ENCODE peak calls at places on chromosomes 3 and 15, in ten cellular contexts. Z is psoas muscle, F is AG04450, J is coronary artery, R is A549, S is suprapubic skin, I is AG10803, P is fibroblast of pulmonary artery, E is endodermal cell, K is OCI-LY7. T is an unnamed sample.

GRCh38 chr3:172824229-172824628 is 73.7 kb downstream of the ECT2 start:
- DNase-seq in E (peak; percentile 51), K (no peak), R (no peak), S (no peak), F (no peak), Z (no peak), P (no peak), I (no peak), J (no peak), T (no peak)

GRCh38 chr3:195551381-195551978 is 8.4 kb upstream of the PPP1R2 start:
- DNase-seq in J (no peak), E (no peak), S (no peak), Z (no peak), P (peak; percentile 49), I (no peak), K (no peak), R (no peak), F (no peak), T (no peak)

GRCh38 chr3:73073091-73073707 is 11.7 kb downstream of the EBLN2 start:
- DNase-seq in E (no peak), Z (no peak), S (no peak), J (no peak), R (no peak), I (no peak), K (no peak), F (no peak), P (no peak), T (no peak)

GRCh38 chr15:74032606-74033561 is 38.4 kb downstream of the PML start:
- DNase-seq in J (peak; percentile 62), F (no peak), Z (no peak), I (no peak), R (no peak), E (peak; percentile 22), P (no peak), S (peak; percentile 51), K (no peak), T (no peak)

GRCh38 chr15:73777741-73778140 is 24.6 kb upstream of the INSYN1 start:
- DNase-seq in R (no peak), E (no peak), K (no peak), P (no peak), F (no peak), J (no peak), I (no peak), S (no peak), Z (no peak), T (no peak)

GRCh38 chr3:51957520-51958205 is 2.5 kb downstream of the GPR62 start:
- DNase-seq in P (no peak), E (no peak), S (no peak), R (no peak), F (no peak), K (no peak), J (no peak), Z (no peak), I (no peak), T (no peak)

GRCh38 chr15:48392356-48392755 is 61.1 kb downstream of the DUT start:
- DNase-seq in Z (peak; percentile 55), K (no peak), S (peak; percentile 70), E (no peak), I (peak; percentile 79), F (no peak), J (no peak), P (peak; percentile 85), R (no peak), T (no peak)

GRCh38 chr15:88247914-88248313 is 8.6 kb downstream of the NTRK3 start:
- DNase-seq in E (no peak), Z (no peak), P (no peak), J (no peak), S (no peak), K (no peak), F (no peak), R (no peak), I (no peak), T (no peak)

GRCh38 chr3:155853214-155854146 is 747 bp downstream of the SLC33A1 start:
- DNase-seq in I (no peak), R (peak; percentile 12), Z (peak; percentile 34), F (no peak), J (no peak), S (peak; percentile 74), E (peak; percentile 77), P (peak; percentile 30), K (peak; percentile 43), T (peak; percentile 39)

GRCh38 chr3:16463119-16463518 is 50.4 kb downstream of the RFTN1 start:
- DNase-seq in F (no peak), K (no peak), I (no peak), P (no peak), J (no peak), E (no peak), S (no peak), Z (no peak), R (no peak), T (no peak)

GRCh38 chr15:92059036-92059970 is 205.8 kb downstream of the SLCO3A1 start:
- DNase-seq in F (no peak), K (no peak), R (no peak), J (no peak), I (no peak), P (no peak), S (no peak), E (no peak), Z (no peak), T (no peak)

GRCh38 chr15:72338148-72338547 is 18.2 kb upstream of the CELF6 start:
- DNase-seq in K (no peak), E (no peak), S (no peak), Z (no peak), R (no peak), J (no peak), I (no peak), P (no peak), F (no peak), T (no peak)

GRCh38 chr3:54988302-54989022 is 60.6 kb upstream of the LRTM1 start:
- DNase-seq in I (peak; percentile 94), S (peak; percentile 62), J (no peak), R (no peak), Z (peak; percentile 33), P (peak; percentile 95), K (no peak), E (no peak), F (peak; percentile 85), T (no peak)

GRCh38 chr3:2166552-2166951 is 67.9 kb downstream of the CNTN4 start:
- DNase-seq in J (no peak), R (peak; percentile 6), S (no peak), P (no peak), F (no peak), K (no peak), E (no peak), I (no peak), Z (no peak), T (no peak)

GRCh38 chr15:40282870-40283614 is at the start of gene ANKRD63:
- DNase-seq in R (no peak), F (no peak), S (no peak), Z (peak; percentile 38), J (no peak), E (no peak), I (no peak), P (no peak), K (no peak), T (no peak)

GRCh38 chr15:31342781-31343626 is 16.4 kb downstream of the KLF13 start:
- DNase-seq in R (no peak), F (no peak), I (no peak), P (no peak), E (peak; percentile 64), S (no peak), K (peak; percentile 37), J (no peak), Z (no peak), T (no peak)

GRCh38 chr3:10173926-10174435 is 9.3 kb downstream of the IRAK2 start:
- DNase-seq in K (no peak), F (peak; percentile 93), S (peak; percentile 82), E (no peak), Z (peak; percentile 68), R (peak; percentile 77), P (peak; percentile 97), I (peak; percentile 81), J (peak; percentile 95), T (no peak)

DNA sequence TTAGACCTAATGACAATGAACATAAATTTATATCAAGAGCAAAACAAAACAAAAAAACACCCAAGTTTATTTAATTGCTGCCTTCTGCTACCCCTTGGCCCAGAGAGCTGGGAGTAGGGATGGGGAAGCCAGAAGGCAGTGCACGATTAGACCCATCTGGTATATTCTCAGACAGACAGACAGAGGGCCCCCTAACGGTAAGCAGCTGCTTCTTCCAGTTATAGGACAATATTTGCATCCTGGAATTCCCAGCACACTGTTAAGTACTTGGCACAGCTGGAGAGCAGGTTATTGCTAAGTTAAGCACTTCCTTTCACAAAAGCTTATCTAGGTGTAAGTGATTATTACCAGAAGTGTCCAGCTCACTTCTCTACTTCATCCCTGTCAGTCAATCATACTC is 39.3 kb downstream of the C2CD4B start:
- DNase-seq in F (no peak), R (peak; percentile 74), E (no peak), P (peak; percentile 87), I (peak; percentile 46), Z (no peak), K (peak; percentile 5), S (no peak), J (no peak), T (peak; percentile 38)
- TF ChIP-seq CTCF in F (peak; percentile 57), R (peak; percentile 39), E (peak; percentile 40), P (peak; percentile 63), I (peak; percentile 58), Z (peak; percentile 31), K (peak; percentile 61), S (peak; percentile 8), J (no peak), T (peak; percentile 31)

DNA sequence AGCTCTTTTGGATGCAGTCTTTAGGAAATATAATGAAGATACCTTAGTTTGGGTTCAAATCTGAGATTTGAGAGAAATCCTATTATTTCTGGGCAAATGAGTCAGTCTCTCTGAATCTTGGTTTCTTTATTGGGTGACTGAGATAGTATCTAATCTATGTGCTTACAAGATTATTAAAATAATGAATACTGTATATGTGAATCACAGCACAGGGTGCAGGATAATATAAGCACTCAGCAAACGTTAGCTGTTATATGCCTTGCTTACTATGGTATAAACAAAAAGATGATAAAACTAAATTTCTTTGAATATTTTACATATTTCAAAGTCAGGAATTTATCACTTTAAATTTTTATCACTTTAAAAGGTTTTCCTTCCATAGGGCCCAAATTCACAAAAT is 29.6 kb downstream of the FGF7 start:
- DNase-seq in F (no peak), R (no peak), I (no peak), J (no peak), P (no peak), S (no peak), K (no peak), Z (no peak), E (no peak), T (no peak)
- H3K4me3 ChIP-seq in F (no peak overlapping the region), R (no peak overlapping the region), I (no peak overlapping the region), J (no peak overlapping the region), P (no peak overlapping the region), S (no peak overlapping the region), K (no peak overlapping the region), Z (no peak overlapping the region), E (no peak overlapping the region), T (no peak overlapping the region)

GRCh38 chr3:40805456-40805855 is 280.7 kb downstream of the ZNF621 start:
- DNase-seq in R (no peak), F (no peak), Z (no peak), I (no peak), P (no peak), S (no peak), J (no peak), E (no peak), K (no peak), T (no peak)

GRCh38 chr3:40810813-40811212 is 286.1 kb downstream of the ZNF621 start:
- DNase-seq in R (no peak), Z (no peak), K (no peak), S (no peak), P (no peak), E (no peak), J (no peak), I (no peak), F (no peak), T (no peak)
- TF ChIP-seq CTCF in R (no peak), Z (no peak), K (no peak), S (no peak), P (no peak), E (no peak), J (no peak), I (no peak), F (no peak), T (no peak)

GRCh38 chr3:20125289-20125688 is 60.7 kb downstream of the SGO1 start:
- DNase-seq in I (no peak), K (no peak), F (no peak), J (no peak), R (no peak), S (no peak), E (no peak), Z (no peak), P (no peak), T (no peak)
- H3K4me3 ChIP-seq in I (no peak overlapping the region), K (peak overlapping the region; percentile 52), F (no peak overlapping the region), J (no peak overlapping the region), R (no peak overlapping the region), S (no peak overlapping the region), E (no peak overlapping the region), Z (no peak overlapping the region), P (no peak overlapping the region), T (no peak overlapping the region)